ENCODE peak calls at places on chromosomes 6 and 20, in four cellular contexts. U is stomach, H is HepG2, J is transverse colon. Y is an unnamed sample.

GRCh38 chr20:1876975-1877603 is 18.1 kb upstream of the SIRPA start:
- DNase-seq in H (no peak), U (no peak), J (no peak), Y (no peak)

GRCh38 chr6:43016935-43017334 is 2.9 kb downstream of the KLHDC3 start:
- DNase-seq in U (no peak), J (no peak), H (no peak), Y (no peak)

GRCh38 chr20:63968928-63969760 is 586 bp downstream of the ZNF512B start:
- DNase-seq in U (peak), H (peak), J (peak), Y (peak)

GRCh38 chr6:75776461-75776860 is 27.4 kb downstream of the MYO6 start:
- DNase-seq in H (no peak), U (no peak), J (no peak), Y (no peak)

GRCh38 chr6:169848946-169849345 is 97.5 kb downstream of the ERMARD start:
- DNase-seq in J (no peak), H (no peak), U (peak), Y (no peak)

GRCh38 chr6:156359912-156360311 is 417.3 kb upstream of the ARID1B start:
- DNase-seq in U (no peak), H (peak), J (no peak), Y (no peak)

GRCh38 chr20:56957737-56958553 is 308.5 kb downstream of the BMP7 start:
- DNase-seq in U (no peak), H (no peak), J (no peak), Y (no peak)

GRCh38 chr20:35871311-35871771 is 83.0 kb downstream of the SCAND1 start:
- DNase-seq in H (no peak), J (peak), U (peak), Y (peak)

GRCh38 chr6:129893513-129894098 is 32.5 kb upstream of the TMEM244 start:
- DNase-seq in J (no peak), H (no peak), U (no peak), Y (no peak)

GRCh38 chr20:35443003-35443402 is 5.0 kb upstream of the GDF5 start:
- DNase-seq in U (no peak), J (no peak), H (no peak), Y (no peak)

GRCh38 chr20:10469599-10469998 is 34.5 kb downstream of the SLX4IP start:
- DNase-seq in J (peak), H (peak), U (no peak), Y (peak)

GRCh38 chr6:116596815-116597214 is 19.5 kb upstream of the RSPH4A start:
- DNase-seq in U (no peak), H (peak), J (no peak), Y (no peak)

GRCh38 chr6:124772733-124773319 is 189.4 kb upstream of the RNF217 start:
- DNase-seq in J (no peak), U (no peak), H (no peak), Y (no peak)

GRCh38 chr20:31674895-31675827 is 37.4 kb downstream of the COX4I2 start:
- DNase-seq in J (peak), U (peak), H (no peak), Y (peak)

GRCh38 chr6:14985366-14985765 is 260.5 kb upstream of the JARID2 start:
- DNase-seq in J (no peak), U (no peak), H (no peak), Y (no peak)

GRCh38 chr20:25198663-25199363 is 3.3 kb downstream of the ENTPD6 start:
- DNase-seq in U (no peak), J (no peak), H (no peak), Y (no peak)

GRCh38 chr6:11374036-11375010 is 141.9 kb upstream of the NEDD9 start:
- DNase-seq in H (peak), U (no peak), J (no peak), Y (no peak)

GRCh38 chr6:39137235-39137634 is 22.2 kb upstream of the SAYSD1 start:
- DNase-seq in H (peak), J (peak), U (peak), Y (no peak)

GRCh38 chr6:56279346-56280080 is 32.1 kb upstream of the COL21A1 start:
- DNase-seq in J (no peak), H (peak), U (no peak), Y (no peak)

GRCh38 chr6:35686873-35687557 is 1.7 kb downstream of the FKBP5 start:
- DNase-seq in H (no peak), U (no peak), J (no peak), Y (no peak)

GRCh38 chr6:80658926-80659325 is 552.5 kb downstream of the BCKDHB start:
- DNase-seq in U (no peak), H (no peak), J (no peak), Y (no peak)

GRCh38 chr6:109834595-109835437 is 143.3 kb upstream of the GPR6 start:
- DNase-seq in H (no peak), J (no peak), U (no peak), Y (no peak)

GRCh38 chr20:36786246-36786645 is 12.7 kb upstream of the DSN1 start:
- DNase-seq in J (no peak), H (no peak), U (no peak), Y (no peak)

GRCh38 chr6:3402310-3403243 is 54.3 kb downstream of the SLC22A23 start:
- DNase-seq in J (peak), H (no peak), U (no peak), Y (peak)

GRCh38 chr6:150004101-150004782 is 21.1 kb downstream of the RAET1L start:
- DNase-seq in H (no peak), U (no peak), J (no peak), Y (no peak)

GRCh38 chr6:130760006-130760405 is 67.2 kb upstream of the SMLR1 start:
- DNase-seq in H (peak), J (no peak), U (no peak), Y (no peak)

GRCh38 chr6:106519460-106520394 is 109.6 kb downstream of the RTN4IP1 start:
- DNase-seq in H (no peak), U (peak), J (peak), Y (peak)

GRCh38 chr6:106522557-106522956 is 106.7 kb downstream of the RTN4IP1 start:
- DNase-seq in J (no peak), H (no peak), U (no peak), Y (no peak)

GRCh38 chr6:106518748-106519147 is 110.5 kb downstream of the RTN4IP1 start:
- DNase-seq in H (no peak), J (no peak), U (no peak), Y (no peak)

GRCh38 chr6:106517699-106518098 is 111.6 kb downstream of the RTN4IP1 start:
- DNase-seq in J (no peak), H (no peak), U (no peak), Y (no peak)

DNA sequence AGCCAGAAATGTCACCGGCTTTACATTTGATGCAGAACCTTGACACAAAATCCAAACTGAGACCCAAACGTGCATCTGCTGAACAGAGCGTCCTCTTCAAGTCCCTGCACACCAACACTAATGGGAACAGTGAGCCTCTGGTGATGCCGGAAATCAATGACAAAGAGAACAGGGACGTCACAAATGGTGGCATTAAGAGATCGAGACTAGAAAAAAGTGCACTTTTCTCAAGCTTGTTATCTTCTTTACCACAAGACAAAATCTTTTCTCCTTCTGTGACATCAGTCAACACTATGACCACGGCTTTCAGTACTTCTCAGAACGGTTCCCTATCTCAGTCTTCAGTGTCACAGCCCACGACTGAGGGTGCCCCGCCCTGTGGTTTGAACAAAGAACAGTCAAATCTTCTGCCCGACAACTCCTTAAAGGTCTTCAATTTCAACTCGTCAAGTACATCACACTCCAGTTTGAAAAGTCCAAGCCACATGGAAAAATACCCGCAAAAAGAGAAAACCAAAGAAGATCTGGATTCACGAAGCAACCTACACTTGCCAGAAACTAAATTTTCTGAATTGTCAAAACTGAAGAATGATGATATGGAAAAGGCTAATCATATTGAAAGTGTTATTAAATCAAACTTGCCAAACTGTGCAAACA is 108.5 kb downstream of the RTN4IP1 start:
- DNase-seq in J (peak), U (peak), H (no peak), Y (no peak)
- TF ChIP-seq CTCF in J (no peak), U (no peak), H (no peak), Y (no peak)

DNA sequence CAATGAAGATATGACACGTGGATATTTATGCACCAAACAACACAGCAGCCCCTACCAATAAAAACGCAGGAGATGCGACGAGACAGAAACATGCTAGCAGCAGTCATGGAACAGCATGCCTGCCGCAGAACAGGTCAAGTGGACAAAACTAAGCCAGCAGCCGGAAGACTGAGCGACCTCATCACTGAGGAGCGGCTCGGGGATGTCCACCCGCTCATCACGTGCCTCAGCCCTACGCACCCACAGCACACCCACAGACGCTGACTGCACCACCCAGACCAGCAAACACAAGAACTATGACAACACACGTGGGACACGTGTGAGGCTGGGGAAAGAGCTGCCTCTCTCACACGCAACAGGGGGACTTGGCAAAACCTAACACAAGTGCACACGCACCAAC is 81.7 kb downstream of the TAF4 start:
- DNase-seq in U (no peak), H (no peak), J (no peak), Y (no peak)
- TF ChIP-seq EP300 in U (no peak), H (no peak), J (no peak), Y (no peak)

GRCh38 chr20:577167-577791 is 32.8 kb downstream of the TCF15 start:
- DNase-seq in J (no peak), U (no peak), H (peak), Y (no peak)
- TF ChIP-seq CTCF in J (no peak), U (no peak), H (peak), Y (no peak)

GRCh38 chr20:44212792-44213191 is 2.2 kb upstream of the OSER1 start:
- DNase-seq in H (no peak), U (no peak), J (no peak), Y (no peak)
- TF ChIP-seq EP300 in H (no peak), U (no peak), J (no peak), Y (no peak)

DNA sequence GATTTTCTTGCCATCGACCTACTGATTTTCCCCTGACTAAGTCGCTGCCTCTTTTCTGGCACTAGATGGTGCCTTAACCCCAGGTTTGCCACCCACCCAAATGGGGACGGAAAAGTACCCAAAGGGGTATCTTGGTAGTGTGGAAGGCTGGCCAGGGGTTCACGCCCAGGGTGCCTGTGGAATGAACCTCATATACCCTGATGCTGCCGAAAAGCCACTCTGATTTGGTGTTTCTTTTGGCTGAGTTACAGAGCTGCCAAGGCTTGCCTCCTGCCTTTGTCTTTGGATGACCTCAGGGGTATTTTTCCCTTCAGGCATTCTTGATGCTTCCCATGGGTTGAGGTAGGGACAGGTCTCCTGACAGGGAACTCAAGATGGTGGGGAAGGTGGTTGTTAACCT is 78.1 kb downstream of the MAP3K7 start:
- DNase-seq in J (no peak), U (no peak), H (no peak), Y (no peak)
- TF ChIP-seq CTCF in J (no peak), U (no peak), H (peak), Y (no peak)

GRCh38 chr6:52176550-52176949 is 9.6 kb upstream of the IL17A start:
- DNase-seq in J (no peak), H (no peak), U (no peak), Y (no peak)

GRCh38 chr6:52186075-52186474 is at the start of gene IL17A:
- DNase-seq in J (no peak), H (no peak), U (no peak), Y (no peak)

GRCh38 chr6:52183131-52183530 is 3.0 kb upstream of the IL17A start:
- DNase-seq in U (no peak), H (no peak), J (no peak), Y (no peak)

GRCh38 chr6:52177961-52178360 is 8.2 kb upstream of the IL17A start:
- DNase-seq in H (no peak), U (no peak), J (no peak), Y (no peak)

GRCh38 chr6:52180787-52181558 is 5.2 kb upstream of the IL17A start:
- DNase-seq in U (no peak), H (no peak), J (no peak), Y (no peak)
- TF ChIP-seq EP300 in U (no peak), H (no peak), J (no peak), Y (no peak)

GRCh38 chr6:153790881-153791473 is 248.1 kb upstream of the OPRM1 start:
- DNase-seq in J (no peak), U (no peak), H (peak), Y (no peak)
- TF ChIP-seq CTCF in J (no peak), U (no peak), H (peak), Y (no peak)

GRCh38 chr6:37032239-37032638 is 26.8 kb downstream of the FGD2 start:
- DNase-seq in U (no peak), H (no peak), J (no peak), Y (no peak)

GRCh38 chr6:37030599-37030998 is 25.1 kb downstream of the FGD2 start:
- DNase-seq in H (no peak), U (no peak), J (no peak), Y (no peak)

GRCh38 chr6:37033255-37033654 is 27.8 kb downstream of the FGD2 start:
- DNase-seq in J (no peak), H (no peak), U (no peak), Y (no peak)

GRCh38 chr6:37036146-37036545 is 30.7 kb downstream of the FGD2 start:
- DNase-seq in U (no peak), H (no peak), J (no peak), Y (no peak)

GRCh38 chr6:37033819-37034790 is 28.6 kb downstream of the FGD2 start:
- DNase-seq in U (no peak), H (no peak), J (no peak), Y (no peak)
- TF ChIP-seq EP300 in U (no peak), H (no peak), J (no peak), Y (no peak)

Y was measured in sigmoid colon.